ENCODE peak calls at places on chromosomes 1 and 21, in nine cellular contexts. E is AG04450, I is progenitor cell of endocrine pancreas, U is D721Med, Z is endothelial cell, D is astrocyte of the spinal cord, O is AG09319, N is transverse colon, S is lower lobe of right lung. Y is an unnamed sample.

GRCh38 chr1:185674201-185674600 is 60.0 kb upstream of the HMCN1 start:
- DNase-seq in E (no peak), I (no peak), U (no peak), Z (no peak), D (no peak), O (no peak), N (no peak), S (no peak), Y (no peak)

GRCh38 chr1:60886793-60887331 is 195.5 kb upstream of the NFIA start:
- DNase-seq in E (no peak), I (no peak), U (no peak), Z (peak), D (no peak), O (no peak), N (no peak), S (no peak), Y (no peak)

GRCh38 chr1:6090996-6091822 is 45.5 kb downstream of the KCNAB2 start:
- DNase-seq in E (no peak), I (no peak), U (no peak), Z (no peak), D (no peak), O (no peak), N (no peak), S (no peak), Y (no peak)

GRCh38 chr1:159076753-159077656 is at the start of gene AIM2:
- DNase-seq in E (no peak), I (no peak), U (no peak), Z (no peak), D (no peak), O (no peak), N (peak), S (peak), Y (peak)

GRCh38 chr1:95223110-95223509 is 10.9 kb upstream of the RWDD3 start:
- DNase-seq in E (peak), I (no peak), U (no peak), Z (no peak), D (peak), O (no peak), N (no peak), S (no peak), Y (no peak)

GRCh38 chr1:156081174-156082110 is 823 bp downstream of the MEX3A start:
- DNase-seq in E (no peak), I (no peak), U (no peak), Z (no peak), D (no peak), O (no peak), N (no peak), S (no peak), Y (no peak)

GRCh38 chr21:44444286-44444931 is 10.9 kb upstream of the LRRC3 start:
- DNase-seq in E (no peak), I (no peak), U (no peak), Z (peak), D (no peak), O (no peak), N (no peak), S (peak), Y (peak)

GRCh38 chr1:37691497-37692077 is 729 bp upstream of the CDCA8 start:
- DNase-seq in E (no peak), I (peak), U (no peak), Z (peak), D (peak), O (no peak), N (peak), S (peak), Y (peak)

GRCh38 chr1:247294282-247294681 is 37.4 kb downstream of the ZNF496 start:
- DNase-seq in E (peak), I (no peak), U (no peak), Z (no peak), D (peak), O (no peak), N (no peak), S (no peak), Y (no peak)

GRCh38 chr1:206472886-206473285 is 2.6 kb downstream of the IKBKE start:
- DNase-seq in E (no peak), I (no peak), U (no peak), Z (no peak), D (no peak), O (no peak), N (no peak), S (no peak), Y (no peak)

GRCh38 chr1:81803423-81804103 is 2.8 kb downstream of the ADGRL2 start:
- DNase-seq in E (no peak), I (no peak), U (no peak), Z (peak), D (peak), O (no peak), N (no peak), S (no peak), Y (no peak)

GRCh38 chr1:221907531-221907930 is 165.6 kb upstream of the DUSP10 start:
- DNase-seq in E (no peak), I (no peak), U (no peak), Z (no peak), D (no peak), O (no peak), N (no peak), S (no peak), Y (no peak)

GRCh38 chr1:9115656-9116205 is 13.2 kb downstream of the GPR157 start:
- DNase-seq in E (no peak), I (no peak), U (no peak), Z (no peak), D (no peak), O (no peak), N (no peak), S (no peak), Y (no peak)

GRCh38 chr1:32639489-32640075 is 10.8 kb downstream of the ZBTB8OS start:
- DNase-seq in E (no peak), I (no peak), U (no peak), Z (no peak), D (peak), O (no peak), N (no peak), S (no peak), Y (no peak)

GRCh38 chr1:119715542-119715941 is 3.8 kb downstream of the PHGDH start:
- DNase-seq in E (no peak), I (no peak), U (no peak), Z (no peak), D (no peak), O (no peak), N (no peak), S (no peak), Y (no peak)

GRCh38 chr1:37477198-37477931 is 3.0 kb downstream of the ZC3H12A start:
- DNase-seq in E (no peak), I (no peak), U (no peak), Z (no peak), D (peak), O (no peak), N (peak), S (peak), Y (peak)

GRCh38 chr21:25997788-25998611 is 172.6 kb downstream of the APP start:
- DNase-seq in E (no peak), I (peak), U (peak), Z (peak), D (no peak), O (no peak), N (peak), S (no peak), Y (no peak)

GRCh38 chr1:201584510-201584991 is 45.6 kb downstream of the NAV1 start:
- DNase-seq in E (no peak), I (no peak), U (no peak), Z (no peak), D (no peak), O (no peak), N (peak), S (peak), Y (no peak)

GRCh38 chr1:26336477-26337205 is 17.3 kb downstream of the CRYBG2 start:
- DNase-seq in E (no peak), I (peak), U (peak), Z (peak), D (no peak), O (no peak), N (peak), S (peak), Y (peak)

GRCh38 chr1:200258447-200259375 is 151.1 kb downstream of the ZNF281 start:
- DNase-seq in E (no peak), I (no peak), U (no peak), Z (no peak), D (peak), O (no peak), N (no peak), S (no peak), Y (peak)

GRCh38 chr1:70966018-70966638 is 81.5 kb downstream of the PTGER3 start:
- DNase-seq in E (no peak), I (no peak), U (no peak), Z (no peak), D (peak), O (no peak), N (no peak), S (no peak), Y (no peak)

GRCh38 chr1:117339866-117340357 is 27.3 kb upstream of the MAN1A2 start:
- DNase-seq in E (peak), I (no peak), U (no peak), Z (no peak), D (no peak), O (peak), N (peak), S (no peak), Y (peak)

GRCh38 chr21:44418876-44419230 is 36.5 kb upstream of the LRRC3 start:
- DNase-seq in E (no peak), I (no peak), U (no peak), Z (no peak), D (no peak), O (no peak), N (no peak), S (no peak), Y (no peak)

GRCh38 chr1:66681686-66682085 is 70.6 kb upstream of the DYNLT5 start:
- DNase-seq in E (no peak), I (no peak), U (no peak), Z (no peak), D (no peak), O (no peak), N (no peak), S (no peak), Y (no peak)

GRCh38 chr1:2980073-2980791 is 41.0 kb upstream of the ACTRT2 start:
- DNase-seq in E (no peak), I (no peak), U (no peak), Z (no peak), D (no peak), O (no peak), N (no peak), S (no peak), Y (no peak)

GRCh38 chr1:8525291-8526275 is 207.7 kb downstream of the SLC45A1 start:
- DNase-seq in E (peak), I (peak), U (no peak), Z (peak), D (peak), O (peak), N (peak), S (peak), Y (peak)

GRCh38 chr1:202662081-202662480 is 48.2 kb downstream of the SYT2 start:
- DNase-seq in E (no peak), I (no peak), U (no peak), Z (no peak), D (no peak), O (no peak), N (no peak), S (no peak), Y (no peak)

GRCh38 chr1:65458730-65459396 is 38.4 kb downstream of the LEPR start:
- DNase-seq in E (no peak), I (no peak), U (no peak), Z (no peak), D (peak), O (no peak), N (no peak), S (no peak), Y (no peak)

GRCh38 chr1:240646861-240647260 is 34.9 kb upstream of the GREM2 start:
- DNase-seq in E (no peak), I (no peak), U (no peak), Z (no peak), D (no peak), O (no peak), N (no peak), S (no peak), Y (no peak)

GRCh38 chr1:16067127-16067768 is 6.2 kb downstream of the FAM131C start:
- DNase-seq in E (no peak), I (peak), U (no peak), Z (no peak), D (peak), O (no peak), N (peak), S (no peak), Y (peak)

GRCh38 chr1:199205740-199206139 is 566.9 kb downstream of the PTPRC start:
- DNase-seq in E (no peak), I (no peak), U (no peak), Z (no peak), D (no peak), O (no peak), N (no peak), S (no peak), Y (no peak)

GRCh38 chr21:43971992-43972255 is 40.2 kb upstream of the TRAPPC10 start:
- DNase-seq in E (no peak), I (no peak), U (no peak), Z (no peak), D (no peak), O (no peak), N (no peak), S (no peak), Y (no peak)

GRCh38 chr1:66395202-66396061 is 138.5 kb upstream of the SGIP1 start:
- DNase-seq in E (no peak), I (no peak), U (no peak), Z (no peak), D (no peak), O (no peak), N (no peak), S (no peak), Y (no peak)

GRCh38 chr1:23745515-23745914 is 2.2 kb downstream of the ELOA start:
- DNase-seq in E (no peak), I (no peak), U (no peak), Z (no peak), D (peak), O (no peak), N (no peak), S (no peak), Y (no peak)

GRCh38 chr1:167599839-167600581 is 30.0 kb upstream of the RCSD1 start:
- DNase-seq in E (no peak), I (no peak), U (no peak), Z (peak), D (peak), O (no peak), N (peak), S (peak), Y (peak)

DNA sequence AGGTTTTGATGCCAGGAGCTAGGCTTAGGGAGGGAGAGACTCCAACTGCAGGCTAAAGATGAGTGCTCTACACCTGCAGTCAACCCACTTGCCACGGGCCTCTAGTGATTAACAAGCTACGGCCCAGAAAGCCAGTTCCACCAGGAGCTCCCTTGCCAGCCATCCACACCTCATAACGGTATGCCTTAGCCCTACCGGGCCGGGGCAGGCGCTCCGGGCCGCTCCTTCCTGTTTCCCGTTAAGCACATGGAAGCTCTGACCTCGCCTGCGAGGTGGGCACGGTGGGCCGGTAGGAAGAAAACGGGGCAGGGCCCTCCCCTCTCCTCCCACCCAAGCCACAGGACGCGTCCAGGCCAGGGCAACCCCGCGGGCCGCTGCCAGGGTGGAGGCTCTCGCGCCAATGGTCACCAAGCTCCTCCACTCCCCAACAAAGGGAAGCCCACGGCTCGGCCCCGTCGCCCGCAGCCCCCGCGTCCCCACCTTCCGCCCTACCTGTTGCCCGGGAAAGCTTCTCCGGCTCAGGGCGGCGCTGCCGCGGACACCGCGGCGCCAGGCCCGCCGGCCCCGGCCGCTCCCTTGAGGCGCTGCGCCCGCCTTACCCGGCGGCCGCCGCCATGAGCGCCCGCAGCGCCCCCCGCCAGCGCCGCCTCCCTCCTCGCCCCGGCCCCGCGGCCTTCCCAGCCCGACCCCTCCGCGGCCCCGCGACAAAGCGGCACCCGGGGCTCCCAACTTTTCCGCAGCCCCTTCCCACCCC is 632 bp downstream of the CERS2 start:
- DNase-seq in E (no peak), I (no peak), U (no peak), Z (peak), D (no peak), O (no peak), N (peak), S (peak), Y (peak)
- TF ChIP-seq CTCF in E (no peak), I (no peak), U (no peak), Z (no peak), D (no peak), O (no peak), N (no peak), S (no peak), Y (no peak)

GRCh38 chr21:29504751-29505321 is 206.1 kb downstream of the BACH1 start:
- DNase-seq in E (peak), I (no peak), U (no peak), Z (no peak), D (peak), O (no peak), N (no peak), S (no peak), Y (no peak)
- TF ChIP-seq CTCF in E (no peak), I (no peak), U (no peak), Z (no peak), D (no peak), O (no peak), N (no peak), S (no peak), Y (no peak)

GRCh38 chr1:21539933-21540332 is 30.7 kb downstream of the ALPL start:
- DNase-seq in E (no peak), I (no peak), U (no peak), Z (peak), D (no peak), O (no peak), N (peak), S (peak), Y (peak)
- TF ChIP-seq CTCF in E (peak), I (peak), U (peak), Z (no peak), D (peak), O (peak), N (peak), S (no peak), Y (no peak)

GRCh38 chr1:44314401-44314800 is 40.7 kb downstream of the ERI3 start:
- DNase-seq in E (no peak), I (no peak), U (no peak), Z (no peak), D (no peak), O (no peak), N (no peak), S (no peak), Y (no peak)
- TF ChIP-seq CTCF in E (peak), I (no peak), U (peak), Z (no peak), D (no peak), O (peak), N (no peak), S (no peak), Y (no peak)

DNA sequence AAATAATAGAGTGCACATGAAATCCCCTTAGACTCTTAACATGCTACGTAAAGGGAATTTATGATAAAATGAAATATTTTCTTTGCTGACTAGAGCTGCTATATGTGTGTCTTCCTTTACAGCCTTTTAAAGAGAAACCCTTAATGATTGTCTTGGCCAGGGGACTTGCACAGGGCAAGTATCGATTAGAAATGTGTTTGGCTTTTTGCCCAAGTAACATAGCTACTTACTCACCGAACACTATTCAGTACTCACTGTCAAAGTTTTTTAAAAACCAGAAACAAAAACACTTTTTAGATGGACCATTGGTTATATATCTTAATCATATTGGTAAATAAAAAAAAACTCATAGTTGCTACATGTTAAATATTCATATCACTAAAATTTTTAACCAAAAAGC is 71.2 kb upstream of the KIAA1614 start:
- DNase-seq in E (no peak), I (no peak), U (no peak), Z (no peak), D (peak), O (no peak), N (no peak), S (no peak), Y (no peak)
- TF ChIP-seq CTCF in E (no peak), I (no peak), U (no peak), Z (no peak), D (no peak), O (no peak), N (no peak), S (no peak), Y (no peak)

GRCh38 chr1:11266268-11267074 is 4.1 kb upstream of the MTOR start:
- DNase-seq in E (no peak), I (no peak), U (no peak), Z (no peak), D (no peak), O (no peak), N (no peak), S (no peak), Y (no peak)

DNA sequence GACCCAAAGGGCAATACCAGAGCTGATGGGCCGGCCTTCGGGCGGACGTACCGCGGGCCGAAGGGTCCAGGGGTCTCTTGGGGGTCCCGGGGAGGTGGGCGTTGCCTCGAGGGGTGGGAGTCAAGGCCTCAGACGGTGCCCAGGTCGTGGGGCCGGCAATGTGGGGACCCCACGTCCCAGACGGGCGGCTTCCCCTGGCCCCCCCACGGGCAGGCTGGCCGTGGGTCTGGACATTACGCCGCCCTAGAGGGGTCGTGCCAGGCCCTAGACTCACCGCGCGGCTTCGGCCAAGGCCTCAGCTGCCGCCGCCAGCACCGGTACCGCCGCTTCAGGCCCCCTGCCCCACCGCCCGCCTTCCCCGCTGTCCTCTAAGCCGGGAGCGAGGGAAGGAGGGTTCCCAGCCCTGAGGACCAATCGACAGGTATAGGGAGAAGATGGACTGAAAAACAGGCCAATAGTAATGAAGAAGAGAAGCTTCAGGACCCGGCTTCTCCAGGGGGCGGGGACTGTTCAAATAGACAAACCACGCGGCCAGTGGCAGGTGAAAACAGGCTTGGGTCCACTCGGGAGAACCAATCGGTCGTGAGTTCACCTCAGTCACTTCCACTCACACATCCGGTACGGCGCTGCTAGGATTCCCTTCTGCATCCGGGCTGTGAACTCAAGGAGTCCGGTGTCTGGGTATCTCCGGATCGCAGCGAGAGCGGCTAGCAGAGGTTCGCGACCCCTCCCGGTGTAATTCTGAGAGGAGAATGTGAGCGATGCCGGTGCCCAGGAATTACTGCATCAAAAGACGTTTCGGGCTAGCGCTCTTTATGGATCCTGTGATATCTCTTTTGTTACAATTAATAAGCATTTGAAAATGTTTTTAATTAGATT is at the start of gene MTOR:
- DNase-seq in E (peak), I (peak), U (peak), Z (peak), D (peak), O (peak), N (peak), S (peak), Y (peak)
- TF ChIP-seq CTCF in E (peak), I (no peak), U (peak), Z (no peak), D (peak), O (no peak), N (no peak), S (peak), Y (peak)